ENCODE peak calls at places on chromosomes 2 and 18, in six cellular contexts. S is HepG2, R is psoas muscle, M is GM23248, Q is ovary, Y is AG10803. O is an unnamed sample.

GRCh38 chr2:106745468-106745867 is 140.5 kb downstream of the ST6GAL2 start:
- DNase-seq in S (no peak), R (no peak), M (no peak), Q (no peak), Y (no peak), O (peak)

GRCh38 chr18:36665952-36666351 is 162.8 kb downstream of the TPGS2 start:
- DNase-seq in S (no peak), R (no peak), M (no peak), Q (no peak), Y (no peak), O (no peak)

GRCh38 chr2:223824301-223824700 is 13.1 kb downstream of the AP1S3 start:
- DNase-seq in S (no peak), R (no peak), M (no peak), Q (no peak), Y (no peak), O (no peak)

GRCh38 chr18:78693429-78693828 is 286.2 kb upstream of the SALL3 start:
- DNase-seq in S (no peak), R (no peak), M (no peak), Q (no peak), Y (no peak), O (no peak)

GRCh38 chr2:66233981-66234380 is 200.9 kb upstream of the MEIS1 start:
- DNase-seq in S (no peak), R (no peak), M (no peak), Q (no peak), Y (no peak), O (no peak)

GRCh38 chr18:58038063-58038462 is 6.0 kb upstream of the NEDD4L start:
- DNase-seq in S (no peak), R (no peak), M (no peak), Q (no peak), Y (no peak), O (no peak)

GRCh38 chr2:235493775-235494715 is at the start of gene AGAP1:
- DNase-seq in S (peak), R (peak), M (peak), Q (peak), Y (peak), O (peak)

GRCh38 chr2:40448476-40449079 is 3.3 kb downstream of the SLC8A1 start:
- DNase-seq in S (peak), R (no peak), M (peak), Q (no peak), Y (peak), O (peak)

GRCh38 chr2:151984424-151984823 is 114.4 kb downstream of the CACNB4 start:
- DNase-seq in S (no peak), R (no peak), M (no peak), Q (no peak), Y (no peak), O (no peak)

GRCh38 chr2:21194828-21195227 is 71.1 kb downstream of the TDRD15 start:
- DNase-seq in S (no peak), R (no peak), M (no peak), Q (no peak), Y (no peak), O (no peak)

GRCh38 chr2:26469092-26469710 is 8.7 kb downstream of the OTOF start:
- DNase-seq in S (peak), R (no peak), M (peak), Q (no peak), Y (peak), O (peak)

GRCh38 chr2:86632672-86633071 is 9.0 kb upstream of the RNF103 start:
- DNase-seq in S (peak), R (no peak), M (no peak), Q (no peak), Y (no peak), O (no peak)

GRCh38 chr18:77096936-77097886 is 35.4 kb downstream of the MBP start:
- DNase-seq in S (no peak), R (no peak), M (no peak), Q (no peak), Y (no peak), O (no peak)

GRCh38 chr2:234165421-234165820 is 114.9 kb downstream of the SPP2 start:
- DNase-seq in S (no peak), R (no peak), M (peak), Q (no peak), Y (peak), O (peak)

GRCh38 chr2:21379140-21379539 is 255.4 kb downstream of the TDRD15 start:
- DNase-seq in S (no peak), R (no peak), M (no peak), Q (no peak), Y (no peak), O (peak)

GRCh38 chr2:189610700-189611099 is 30.1 kb upstream of the SLC40A1 start:
- DNase-seq in S (no peak), R (no peak), M (no peak), Q (no peak), Y (no peak), O (no peak)

GRCh38 chr2:199070550-199070949 is 387.2 kb downstream of the SATB2 start:
- DNase-seq in S (no peak), R (no peak), M (no peak), Q (no peak), Y (no peak), O (no peak)

GRCh38 chr18:59460060-59460395 is 101.0 kb upstream of the LMAN1 start:
- DNase-seq in S (no peak), R (no peak), M (no peak), Q (no peak), Y (peak), O (no peak)

GRCh38 chr2:20148841-20149702 is 75.9 kb downstream of the SDC1 start:
- DNase-seq in S (no peak), R (no peak), M (peak), Q (no peak), Y (peak), O (peak)

GRCh38 chr2:177984739-177985138 is 87.8 kb downstream of the PDE11A start:
- DNase-seq in S (no peak), R (no peak), M (peak), Q (no peak), Y (peak), O (peak)

GRCh38 chr2:53970095-53970897 is 497 bp downstream of the PSME4 start:
- DNase-seq in S (peak), R (no peak), M (peak), Q (no peak), Y (peak), O (peak)

GRCh38 chr2:86314125-86314524 is 23.3 kb downstream of the REEP1 start:
- DNase-seq in S (no peak), R (no peak), M (no peak), Q (no peak), Y (no peak), O (no peak)

GRCh38 chr2:152445791-152446201 is 110.8 kb downstream of the FMNL2 start:
- DNase-seq in S (no peak), R (no peak), M (peak), Q (peak), Y (peak), O (no peak)

GRCh38 chr2:26941486-26941885 is 29.0 kb upstream of the MAPRE3 start:
- DNase-seq in S (no peak), R (no peak), M (peak), Q (no peak), Y (no peak), O (peak)

GRCh38 chr2:149924028-149924427 is 336.5 kb upstream of the MMADHC start:
- DNase-seq in S (no peak), R (no peak), M (peak), Q (no peak), Y (peak), O (no peak)

GRCh38 chr2:123993728-123994323 is 31.3 kb upstream of the CNTNAP5 start:
- DNase-seq in S (peak), R (peak), M (peak), Q (no peak), Y (peak), O (peak)

GRCh38 chr2:41870948-41871522 is 176.8 kb upstream of the PKDCC start:
- DNase-seq in S (no peak), R (no peak), M (peak), Q (no peak), Y (peak), O (peak)

GRCh38 chr18:31206787-31207381 is 44.2 kb upstream of the DSC1 start:
- DNase-seq in S (peak), R (peak), M (no peak), Q (no peak), Y (no peak), O (peak)

GRCh38 chr2:72278046-72278445 is 130.4 kb upstream of the CYP26B1 start:
- DNase-seq in S (no peak), R (no peak), M (peak), Q (no peak), Y (peak), O (no peak)

GRCh38 chr2:72155151-72155550 is 7.5 kb upstream of the CYP26B1 start:
- DNase-seq in S (no peak), R (no peak), M (no peak), Q (no peak), Y (no peak), O (no peak)

GRCh38 chr2:198297350-198297749 is 493.0 kb downstream of the PLCL1 start:
- DNase-seq in S (no peak), R (no peak), M (no peak), Q (no peak), Y (no peak), O (no peak)

GRCh38 chr2:43542285-43542933 is 53.4 kb downstream of the THADA start:
- DNase-seq in S (peak), R (no peak), M (peak), Q (no peak), Y (peak), O (peak)

GRCh38 chr18:3254725-3255124 is 7.1 kb downstream of the MYL12A start:
- DNase-seq in S (no peak), R (no peak), M (no peak), Q (no peak), Y (no peak), O (no peak)

GRCh38 chr2:151260492-151261239 is 997 bp downstream of the RBM43 start:
- DNase-seq in S (no peak), R (no peak), M (peak), Q (no peak), Y (peak), O (no peak)

DNA sequence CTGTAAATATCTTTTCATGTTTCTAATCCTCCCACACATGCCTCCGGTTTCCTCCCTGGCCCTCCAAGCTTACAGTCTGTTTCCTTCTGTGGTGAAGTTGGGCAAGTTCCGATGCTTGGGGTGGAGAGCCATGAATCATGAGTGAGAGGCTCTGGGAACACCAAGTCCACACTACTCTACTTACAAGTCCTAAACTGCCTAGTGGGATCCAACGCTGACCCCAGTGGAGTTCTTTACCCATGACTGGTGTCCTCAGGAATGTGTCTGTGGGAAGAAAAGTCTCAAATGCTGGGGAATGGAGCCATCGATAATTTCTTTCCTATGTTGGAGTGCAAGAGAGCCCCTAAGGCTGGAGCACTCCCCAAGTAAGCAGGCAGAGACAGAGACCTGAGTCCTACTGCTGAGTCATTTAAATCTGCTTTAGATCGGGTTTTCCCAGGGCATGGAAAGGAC is 73.5 kb upstream of the KLF7 start:
- DNase-seq in S (no peak), R (peak), M (peak), Q (peak), Y (peak), O (peak)
- H3K4me3 ChIP-seq in S (no peak), R (no peak), M (peak), Q (no peak), Y (no peak), O (no peak)

GRCh38 chr2:100141906-100142305 is 484 bp downstream of the AFF3 start:
- DNase-seq in S (no peak), R (no peak), M (no peak), Q (no peak), Y (no peak), O (no peak)
- H3K4me3 ChIP-seq in S (no peak), R (no peak), M (no peak), Q (no peak), Y (no peak), O (no peak)

GRCh38 chr2:173651891-173652290 is 297.2 kb downstream of the CDCA7 start:
- DNase-seq in S (no peak), R (no peak), M (no peak), Q (no peak), Y (no peak), O (no peak)
- H3K4me3 ChIP-seq in S (no peak), R (no peak), M (no peak), Q (no peak), Y (no peak), O (no peak)

GRCh38 chr18:43279015-43279758 is 1.9 kb upstream of the SYT4 start:
- DNase-seq in S (peak), R (no peak), M (peak), Q (no peak), Y (peak), O (no peak)

GRCh38 chr18:43274526-43274925 is 2.8 kb downstream of the SYT4 start:
- DNase-seq in S (no peak), R (no peak), M (no peak), Q (no peak), Y (no peak), O (no peak)

GRCh38 chr18:43276471-43276870 is 819 bp downstream of the SYT4 start:
- DNase-seq in S (no peak), R (no peak), M (no peak), Q (no peak), Y (no peak), O (no peak)

GRCh38 chr18:43278401-43278800 is 1.1 kb upstream of the SYT4 start:
- DNase-seq in S (no peak), R (no peak), M (no peak), Q (no peak), Y (no peak), O (no peak)

GRCh38 chr18:43277164-43277600 is at the start of gene SYT4:
- DNase-seq in S (peak), R (peak), M (peak), Q (peak), Y (peak), O (peak)
- H3K4me3 ChIP-seq in S (no peak), R (no peak), M (no peak), Q (no peak), Y (no peak), O (no peak)

O was measured in SJCRH30.